ENCODE peak calls at places on chromosomes 6 and 20, in seven cellular contexts. T is effector CD4-positive, alpha-beta T cell; R is activated CD8-positive, alpha-beta T cell treated with anti-CD3 and anti-CD28 coated beads, Interleukin-2, amount 10 ng/mL, durations not matched to agents 7 days and 5 days; P is mammary epithelial cell; G is T-helper 17 cell; F is NAMALWA; Y is Calu3. L is an unnamed sample.

GRCh38 chr20:45629496-45630100 is at the start of gene WFDC10A:
- DNase-seq in T (no peak), R (peak; percentile 32), P (peak; percentile 68), G (no peak), F (peak; percentile 35), Y (peak; percentile 75), L (peak; percentile 42)

GRCh38 chr20:52201395-52201794 is 9.8 kb upstream of the ZFP64 start:
- DNase-seq in T (no peak), R (no peak), P (no peak), G (no peak), F (no peak), Y (no peak), L (no peak)

GRCh38 chr6:55108469-55109130 is 65.7 kb upstream of the HCRTR2 start:
- DNase-seq in T (no peak), R (no peak), P (no peak), G (no peak), F (no peak), Y (no peak), L (peak; percentile 44)

GRCh38 chr6:15501806-15502450 is 160.9 kb downstream of the DTNBP1 start:
- DNase-seq in T (no peak), R (no peak), P (no peak), G (no peak), F (no peak), Y (no peak), L (peak; percentile 79)

GRCh38 chr6:628772-629171 is 28.1 kb downstream of the HUS1B start:
- DNase-seq in T (no peak), R (no peak), P (no peak), G (no peak), F (no peak), Y (no peak), L (no peak)

GRCh38 chr6:114108119-114109002 is 137.4 kb upstream of the HDAC2 start:
- DNase-seq in T (no peak), R (peak; percentile 45), P (peak; percentile 65), G (no peak), F (peak; percentile 51), Y (peak; percentile 84), L (peak; percentile 53)

GRCh38 chr6:16059496-16059895 is 69.4 kb upstream of the MYLIP start:
- DNase-seq in T (no peak), R (no peak), P (no peak), G (no peak), F (no peak), Y (no peak), L (no peak)

GRCh38 chr6:79152269-79152737 is 74.2 kb upstream of the PHIP start:
- DNase-seq in T (no peak), R (no peak), P (peak; percentile 18), G (no peak), F (no peak), Y (no peak), L (no peak)

GRCh38 chr20:38134427-38135281 is 30.4 kb downstream of the TGM2 start:
- DNase-seq in T (no peak), R (no peak), P (peak; percentile 60), G (no peak), F (no peak), Y (peak; percentile 78), L (peak; percentile 41)

GRCh38 chr6:162485464-162485863 is 242.1 kb downstream of the PRKN start:
- DNase-seq in T (no peak), R (no peak), P (no peak), G (no peak), F (no peak), Y (no peak), L (no peak)

GRCh38 chr6:109671721-109672120 is 19.3 kb downstream of the AK9 start:
- DNase-seq in T (no peak), R (no peak), P (no peak), G (no peak), F (no peak), Y (no peak), L (no peak)

GRCh38 chr6:167682125-167682524 is 144.6 kb upstream of the AFDN start:
- DNase-seq in T (no peak), R (no peak), P (no peak), G (no peak), F (no peak), Y (no peak), L (no peak)

GRCh38 chr6:124741341-124741740 is 220.9 kb upstream of the RNF217 start:
- DNase-seq in T (no peak), R (no peak), P (peak; percentile 57), G (no peak), F (no peak), Y (no peak), L (no peak)

GRCh38 chr6:132648356-132648755 is 10.6 kb downstream of the TAAR1 start:
- DNase-seq in T (no peak), R (peak; percentile 54), P (peak; percentile 79), G (no peak), F (peak; percentile 4), Y (peak; percentile 22), L (peak; percentile 61)

L was measured in renal cortical epithelial cell.